ENCODE peak calls at places on chromosomes 3 and 15, in four cellular contexts. E is K562, R is HCT116, D is HepG2. L is an unnamed sample.

GRCh38 chr3:130941793-130942192 is 47.9 kb downstream of the ATP2C1 start:
- DNase-seq in D (no peak), E (no peak), R (no peak), L (no peak)

GRCh38 chr15:95495033-95495541 is 835.4 kb upstream of the NR2F2 start:
- DNase-seq in D (no peak), E (no peak), R (no peak), L (no peak)

GRCh38 chr3:181735921-181736320 is 24.2 kb downstream of the SOX2 start:
- DNase-seq in D (no peak), R (no peak), E (no peak), L (no peak)

GRCh38 chr3:16723994-16724393 is 118.8 kb upstream of the DAZL start:
- DNase-seq in R (peak; percentile 4), D (no peak), E (no peak), L (no peak)

GRCh38 chr3:150528359-150528797 is 17.9 kb downstream of the SERP1 start:
- DNase-seq in D (no peak), E (no peak), R (no peak), L (no peak)

GRCh38 chr3:179853176-179853575 is 183.6 kb downstream of the PEX5L start:
- DNase-seq in E (no peak), R (no peak), D (no peak), L (no peak)

GRCh38 chr3:178140491-178140890 is 395.7 kb upstream of the KCNMB2 start:
- DNase-seq in R (no peak), D (no peak), E (no peak), L (peak; percentile 22)

GRCh38 chr3:60365360-60365759 is 885.9 kb downstream of the FHIT start:
- DNase-seq in E (no peak), R (no peak), D (no peak), L (no peak)

GRCh38 chr15:85276508-85276907 is 103.9 kb upstream of the AKAP13 start:
- DNase-seq in D (no peak), R (no peak), E (no peak), L (no peak)

GRCh38 chr3:191135175-191135574 is 63.9 kb upstream of the OSTN start:
- DNase-seq in D (no peak), R (no peak), E (no peak), L (no peak)
- TF ChIP-seq REST in D (no peak), R (no peak), E (no peak), L (no peak)

GRCh38 chr3:73621388-73621787 is 3.4 kb downstream of the PDZRN3 start:
- DNase-seq in R (no peak), E (no peak), D (no peak), L (no peak)
- TF ChIP-seq POLR2AphosphoS5 in R (no peak), E (no peak), D (no peak), L (no peak)

GRCh38 chr3:32401141-32401540 is 9.5 kb downstream of the CMTM7 start:
- DNase-seq in E (no peak), D (peak; percentile 45), R (no peak), L (no peak)
- TF ChIP-seq TCF7L2 in E (no peak), D (no peak), R (no peak), L (no peak)

DNA sequence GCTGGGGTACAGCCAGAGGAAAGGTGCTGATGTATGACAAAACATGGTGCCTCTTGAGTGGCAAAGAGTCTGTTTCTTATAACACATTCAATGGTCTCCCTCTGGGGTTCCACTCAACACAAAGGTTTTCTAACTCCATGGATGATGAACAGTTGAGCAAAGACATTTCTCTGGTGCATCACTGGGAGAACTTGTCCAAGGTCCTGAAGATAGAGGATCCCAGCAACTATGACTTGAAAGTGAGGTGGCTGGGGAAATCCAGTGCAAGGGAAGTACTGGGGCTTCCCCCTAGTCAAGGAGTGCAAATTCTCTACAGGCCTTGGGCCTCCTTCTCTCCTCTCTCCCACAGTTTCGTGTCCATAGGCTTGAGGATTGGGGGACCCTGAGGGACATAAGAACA is 431.1 kb downstream of the WDR72 start:
- DNase-seq in E (no peak), D (no peak), R (no peak), L (no peak)
- TF ChIP-seq REST in E (no peak), D (peak; percentile 56), R (peak; percentile 25), L (peak; percentile 43)

GRCh38 chr3:79898907-79899306 is 131.1 kb upstream of the ROBO1 start:
- DNase-seq in R (no peak), D (no peak), E (no peak), L (no peak)
- TF ChIP-seq POLR2AphosphoS5 in R (no peak), D (no peak), E (no peak), L (no peak)

GRCh38 chr3:172097585-172097984 is 58.2 kb downstream of the FNDC3B start:
- DNase-seq in E (no peak), R (no peak), D (no peak), L (no peak)

GRCh38 chr3:172092658-172093057 is 53.3 kb downstream of the FNDC3B start:
- DNase-seq in R (no peak), D (no peak), E (no peak), L (no peak)

GRCh38 chr3:172096881-172097420 is 57.6 kb downstream of the FNDC3B start:
- DNase-seq in D (peak; percentile 91), E (peak; percentile 36), R (no peak), L (no peak)

GRCh38 chr3:172098698-172099494 is 59.5 kb downstream of the FNDC3B start:
- DNase-seq in R (no peak), D (peak; percentile 89), E (no peak), L (no peak)

DNA sequence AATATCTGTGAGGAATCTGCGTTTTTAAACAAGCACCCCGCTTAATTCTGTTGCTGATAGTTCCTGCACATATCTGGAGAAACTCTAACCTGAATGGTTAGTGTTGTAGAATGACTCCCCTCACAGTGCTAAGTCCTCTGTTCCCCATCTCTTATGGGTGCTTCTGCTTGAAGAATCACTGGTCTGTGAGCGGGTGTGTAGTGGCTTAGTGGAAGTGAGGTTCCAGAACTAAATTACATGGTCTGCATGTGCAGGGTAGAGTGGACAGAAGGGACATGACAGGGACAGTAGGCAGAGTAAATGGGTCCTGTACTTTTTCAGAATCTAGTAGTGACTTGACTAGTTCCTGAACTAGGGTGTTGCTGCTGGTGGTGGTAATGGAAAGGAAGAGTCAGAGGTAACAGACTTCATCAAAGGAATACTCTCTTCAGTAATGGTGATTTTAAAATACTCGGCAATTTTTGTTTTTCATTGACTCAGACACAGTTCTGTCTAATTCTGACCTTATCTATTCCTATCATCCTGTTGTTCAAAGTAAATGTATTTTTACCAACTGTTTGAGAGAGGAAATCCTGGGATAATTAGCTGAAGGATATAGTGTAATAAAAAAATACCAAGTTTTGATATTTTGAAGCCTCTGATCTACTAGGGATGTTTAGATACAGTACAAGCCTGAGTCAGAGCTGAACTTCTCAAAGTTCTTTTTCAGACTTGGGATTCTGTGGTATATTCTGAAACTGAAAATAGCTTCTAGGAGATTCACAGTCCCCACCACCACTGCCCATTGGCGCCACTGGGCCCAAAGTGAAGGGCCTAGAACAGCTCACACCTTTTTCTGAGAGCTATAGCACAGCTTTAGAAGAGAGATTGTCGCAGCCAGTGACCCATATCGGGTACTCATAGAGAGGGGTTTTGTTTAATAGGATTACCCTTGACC is 55.5 kb downstream of the FNDC3B start:
- DNase-seq in D (no peak), E (no peak), R (no peak), L (no peak)
- TF ChIP-seq TCF7L2 in D (no peak), E (no peak), R (no peak), L (no peak)

GRCh38 chr3:155149494-155149893 is 69.4 kb downstream of the MME start:
- DNase-seq in R (no peak), E (no peak), D (no peak), L (no peak)
- TF ChIP-seq REST in R (no peak), E (no peak), D (no peak), L (no peak)

DNA sequence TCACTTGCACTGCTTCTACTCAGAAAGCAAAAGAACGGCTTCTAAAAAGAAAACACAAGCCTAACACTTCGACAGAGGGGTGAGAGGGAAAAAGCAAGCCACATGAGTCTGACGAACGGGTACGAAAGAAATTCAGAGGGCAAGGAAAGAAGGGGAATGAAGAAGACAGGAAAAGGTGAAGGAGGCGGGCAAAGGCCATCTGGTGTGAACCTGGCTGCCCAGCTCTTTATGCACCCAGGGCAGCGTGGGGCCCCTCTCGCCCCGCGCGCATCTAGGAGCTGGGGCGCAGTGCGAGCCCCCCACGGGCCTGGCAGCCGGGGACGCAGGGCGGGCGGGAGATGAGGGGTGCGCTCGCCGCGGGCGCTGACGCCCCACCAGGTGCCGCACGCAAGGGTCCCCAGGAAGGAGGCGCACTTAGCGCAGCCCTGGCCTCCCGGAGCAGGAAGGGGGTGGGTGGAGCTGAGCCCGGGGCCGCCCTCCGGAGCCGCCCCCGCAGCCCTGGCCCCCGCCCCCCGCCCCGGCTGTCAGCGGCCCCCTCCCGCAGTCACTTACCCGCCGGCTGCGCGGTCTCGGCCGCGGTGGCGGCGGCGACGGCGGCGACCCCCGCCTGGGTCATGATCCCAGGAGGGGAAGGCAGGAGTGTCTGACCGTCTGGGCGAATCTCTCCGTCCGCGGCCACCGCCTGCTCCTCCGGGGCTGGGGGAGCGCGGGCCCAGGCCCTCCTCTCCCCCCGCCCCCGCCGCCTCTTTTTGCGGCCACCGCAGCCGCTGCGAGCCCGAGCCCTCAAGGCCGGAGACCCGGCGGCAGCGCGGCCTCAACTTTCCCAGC is at the start of gene USF3:
- DNase-seq in D (peak; percentile 45), E (peak; percentile 88), R (peak; percentile 23), L (no peak)
- TF ChIP-seq POLR2AphosphoS5 in D (peak; percentile 65), E (no peak), R (peak; percentile 77), L (no peak)

GRCh38 chr15:60128000-60128376 is 123.9 kb downstream of the FOXB1 start:
- DNase-seq in E (no peak), R (no peak), D (no peak), L (no peak)
- TF ChIP-seq TCF7L2 in E (no peak), R (no peak), D (no peak), L (no peak)

GRCh38 chr3:197573048-197573767 is 17.4 kb upstream of the BDH1 start:
- DNase-seq in D (peak; percentile 94), E (no peak), R (no peak), L (no peak)
- TF ChIP-seq REST in D (no peak), E (no peak), R (no peak), L (no peak)

L was measured in Panc1.